ENCODE peak calls at places on chromosomes 16 and 17, in seven cellular contexts. F, V, O, G, Y, B and K are unnamed samples.

GRCh38 chr16:23384878-23385277 is 68.1 kb downstream of the COG7 start:
- DNase-seq in O (no peak), V (no peak), B (no peak), Y (no peak), F (no peak), G (no peak), K (no peak)

GRCh38 chr17:61411114-61411943 is 11.7 kb downstream of the TBX2 start:
- DNase-seq in B (no peak), O (peak), Y (peak), V (peak), F (no peak), G (no peak), K (no peak)

GRCh38 chr17:13475574-13476223 is 126.0 kb downstream of the HS3ST3A1 start:
- DNase-seq in F (no peak), V (no peak), B (no peak), G (no peak), Y (no peak), O (no peak), K (no peak)

GRCh38 chr17:6666077-6666521 is 14.5 kb downstream of the C17orf100 start:
- DNase-seq in Y (peak), G (peak), V (peak), B (peak), O (no peak), F (peak), K (peak)

GRCh38 chr16:88315543-88316105 is 67.1 kb upstream of the ZNF469 start:
- DNase-seq in V (no peak), Y (peak), B (no peak), G (no peak), F (no peak), O (peak), K (no peak)

GRCh38 chr16:80526418-80527061 is 14.3 kb upstream of the DYNLRB2 start:
- DNase-seq in O (no peak), B (peak), Y (peak), F (peak), V (no peak), G (no peak), K (peak)

GRCh38 chr16:72725643-72726042 is 322.3 kb downstream of the ZFHX3 start:
- DNase-seq in B (no peak), F (no peak), Y (no peak), G (no peak), O (no peak), V (no peak), K (no peak)

GRCh38 chr17:82342361-82343079 is 9.0 kb upstream of the SECTM1 start:
- DNase-seq in O (no peak), V (peak), F (no peak), B (no peak), G (no peak), Y (no peak), K (no peak)

GRCh38 chr17:40121191-40121885 is 433 bp upstream of the MSL1 start:
- DNase-seq in V (peak), F (peak), G (no peak), B (peak), O (no peak), Y (no peak), K (peak)

GRCh38 chr16:87784812-87785211 is 19.0 kb upstream of the KLHDC4 start:
- DNase-seq in Y (no peak), F (no peak), O (no peak), B (no peak), V (no peak), G (no peak), K (no peak)

GRCh38 chr16:12995721-12996372 is 94.4 kb downstream of the SHISA9 start:
- DNase-seq in G (no peak), B (no peak), V (no peak), O (no peak), F (no peak), Y (no peak), K (peak)